ENCODE peak calls at places on chromosomes 3 and 15, in six cellular contexts. F, G, V, L, N and W are unnamed samples.

GRCh38 chr15:51121118-51121517 is 26.4 kb upstream of the TNFAIP8L3 start:
- DNase-seq in V (no peak), L (peak), F (peak), G (no peak), N (peak), W (no peak)

GRCh38 chr3:134373278-134373941 is 837 bp downstream of the AMOTL2 start:
- DNase-seq in V (peak), G (peak), L (peak), N (peak), F (peak), W (peak)

GRCh38 chr15:89179966-89180875 is 41.2 kb downstream of the RLBP1 start:
- DNase-seq in N (peak), L (peak), G (no peak), F (no peak), V (no peak), W (no peak)

GRCh38 chr3:73729969-73730440 is 105.3 kb upstream of the PDZRN3 start:
- DNase-seq in N (no peak), L (no peak), V (no peak), G (no peak), F (peak), W (no peak)

GRCh38 chr15:48177875-48178611 is at the start of gene MYEF2:
- DNase-seq in L (peak), V (peak), F (peak), G (peak), N (peak), W (peak)

GRCh38 chr15:40999190-40999589 is 45.9 kb downstream of the CHAC1 start:
- DNase-seq in F (no peak), V (no peak), L (peak), G (no peak), N (peak), W (no peak)

GRCh38 chr3:111963424-111963823 is 15.4 kb upstream of the ABHD10 start:
- DNase-seq in L (peak), V (no peak), F (no peak), N (peak), G (no peak), W (no peak)

GRCh38 chr15:74025436-74025835 is 30.9 kb downstream of the PML start:
- DNase-seq in G (no peak), L (peak), N (no peak), V (no peak), F (no peak), W (no peak)

GRCh38 chr15:64006642-64007041 is 39.6 kb downstream of the DAPK2 start:
- DNase-seq in L (no peak), V (no peak), F (no peak), G (no peak), N (no peak), W (no peak)

GRCh38 chr15:69697913-69698312 is 245.3 kb downstream of the RPLP1 start:
- DNase-seq in N (no peak), V (no peak), F (peak), L (no peak), G (peak), W (no peak)

GRCh38 chr3:194231840-194232832 is 96.2 kb downstream of the HES1 start:
- DNase-seq in G (no peak), V (no peak), N (no peak), F (no peak), L (no peak), W (no peak)

GRCh38 chr3:44982817-44983216 is 6.8 kb downstream of the EXOSC7 start:
- DNase-seq in G (no peak), F (no peak), N (no peak), L (no peak), V (no peak), W (no peak)

GRCh38 chr15:22918056-22918455 is 62.1 kb downstream of the CYFIP1 start:
- DNase-seq in F (no peak), G (no peak), V (no peak), N (peak), L (peak), W (no peak)

GRCh38 chr3:127068111-127068810 is 85.3 kb downstream of the PLXNA1 start:
- DNase-seq in L (no peak), G (no peak), V (no peak), F (no peak), N (no peak), W (no peak)

GRCh38 chr3:196108075-196108743 is 26.3 kb upstream of the TFRC start:
- DNase-seq in L (no peak), V (no peak), G (no peak), F (no peak), N (no peak), W (no peak)

GRCh38 chr15:57537072-57537471 is 54.6 kb upstream of the MYZAP start:
- DNase-seq in G (no peak), F (peak), L (peak), N (peak), V (peak), W (no peak)

GRCh38 chr3:140629351-140630137 is 48.3 kb upstream of the TRIM42 start:
- DNase-seq in G (no peak), N (peak), V (no peak), L (peak), F (no peak), W (no peak)

GRCh38 chr3:30341851-30342250 is 264.6 kb upstream of the TGFBR2 start:
- DNase-seq in V (no peak), F (no peak), N (no peak), L (no peak), G (no peak), W (no peak)

GRCh38 chr15:74433592-74434259 is at the start of gene SEMA7A:
- DNase-seq in F (peak), N (peak), G (peak), V (peak), L (peak), W (peak)

GRCh38 chr15:100202309-100202943 is 139.3 kb downstream of the ADAMTS17 start:
- DNase-seq in G (no peak), V (no peak), N (no peak), L (no peak), F (no peak), W (no peak)

GRCh38 chr3:172043233-172043632 is 3.9 kb downstream of the FNDC3B start:
- DNase-seq in G (no peak), V (no peak), F (no peak), L (peak), N (no peak), W (no peak)

GRCh38 chr15:43212951-43213350 is 7.9 kb downstream of the EPB42 start:
- DNase-seq in L (no peak), G (no peak), N (no peak), V (no peak), F (no peak), W (no peak)

GRCh38 chr3:124033360-124034015 is 41.6 kb upstream of the ROPN1 start:
- DNase-seq in F (peak), L (no peak), N (no peak), G (no peak), V (no peak), W (peak)

GRCh38 chr15:89034305-89034704 is 54.0 kb upstream of the ABHD2 start:
- DNase-seq in L (peak), V (no peak), F (no peak), N (no peak), G (no peak), W (no peak)

GRCh38 chr15:60721706-60722105 is 242.8 kb upstream of the ICE2 start:
- DNase-seq in V (no peak), G (no peak), F (peak), N (no peak), L (peak), W (no peak)

GRCh38 chr3:138082085-138082991 is 33.1 kb downstream of the DZIP1L start:
- DNase-seq in L (peak), F (no peak), N (peak), V (no peak), G (no peak), W (no peak)

GRCh38 chr3:178536271-178537079 is at the start of gene KCNMB2:
- DNase-seq in L (no peak), G (no peak), V (no peak), F (no peak), N (no peak), W (no peak)

GRCh38 chr3:172330413-172330812 is 117.8 kb downstream of the GHSR start:
- DNase-seq in N (no peak), G (no peak), F (no peak), L (no peak), V (no peak), W (no peak)

GRCh38 chr3:70090322-70090913 is 90.9 kb downstream of the SAMMSON start:
- DNase-seq in G (peak), F (no peak), N (peak), V (no peak), L (peak), W (peak)

GRCh38 chr15:42707068-42707467 is 29.9 kb downstream of the CDAN1 start:
- DNase-seq in L (peak), F (no peak), V (no peak), G (no peak), N (no peak), W (no peak)

GRCh38 chr3:114496874-114497273 is 203.0 kb downstream of the TIGIT start:
- DNase-seq in L (peak), V (no peak), G (no peak), N (no peak), F (peak), W (no peak)

GRCh38 chr15:70875001-70875782 is 17.0 kb downstream of the THAP10 start:
- DNase-seq in V (no peak), N (no peak), L (peak), G (peak), F (no peak), W (peak)

GRCh38 chr15:59140422-59141226 is 35.7 kb downstream of the CCNB2 start:
- DNase-seq in N (peak), L (no peak), F (no peak), G (no peak), V (no peak), W (no peak)

GRCh38 chr3:52005571-52005986 is 9.9 kb upstream of the RPL29 start:
- DNase-seq in F (peak), N (peak), L (peak), G (peak), V (peak), W (no peak)

GRCh38 chr3:10090181-10090580 is 17.9 kb downstream of the FANCD2OS start:
- DNase-seq in L (no peak), V (no peak), N (no peak), F (no peak), G (no peak), W (no peak)

GRCh38 chr15:82808634-82809041 is 790 bp upstream of the WHAMM start:
- DNase-seq in F (no peak), G (no peak), N (no peak), V (no peak), L (no peak), W (no peak)

GRCh38 chr15:66830358-66830757 is 128.3 kb downstream of the SMAD6 start:
- DNase-seq in L (peak), V (no peak), N (peak), F (peak), G (no peak), W (no peak)

GRCh38 chr3:41053220-41053619 is 146.1 kb upstream of the CTNNB1 start:
- DNase-seq in G (no peak), V (no peak), N (no peak), F (no peak), L (no peak), W (no peak)